ENCODE peak calls at places on chromosome X, in eight cellular contexts. One of them, this sample, is unnamed.

GRCh38 chrX:44570524-44570923 is 27.9 kb upstream of the FUNDC1 start:
- DNase-seq in NCI-H1105: no peak
- DNase-seq in EH: no peak
- DNase-seq in NCI-H774: no peak
- DNase-seq in SW480: no peak
- DNase-seq in OCI-LY7: no peak
- DNase-seq in HTR-8/SVneo: no peak
- DNase-seq in aorta: no peak
- DNase-seq in this sample: peak

GRCh38 chrX:149851864-149852263 is 29.1 kb upstream of the MAGEA8 start:
- DNase-seq in EH: no peak
- DNase-seq in aorta: no peak
- DNase-seq in HTR-8/SVneo: no peak
- DNase-seq in SW480: no peak
- DNase-seq in NCI-H774: no peak
- DNase-seq in NCI-H1105: no peak
- DNase-seq in OCI-LY7: no peak
- DNase-seq in this sample: no peak

GRCh38 chrX:6371353-6371752 is 142.7 kb upstream of the NLGN4X start:
- DNase-seq in SW480: no peak
- DNase-seq in OCI-LY7: no peak
- DNase-seq in NCI-H1105: no peak
- DNase-seq in NCI-H774: no peak
- DNase-seq in HTR-8/SVneo: no peak
- DNase-seq in aorta: no peak
- DNase-seq in EH: no peak
- DNase-seq in this sample: no peak

GRCh38 chrX:27008486-27008885 is 454.7 kb downstream of the PPP4R3C start:
- DNase-seq in NCI-H774: no peak
- DNase-seq in aorta: no peak
- DNase-seq in OCI-LY7: no peak
- DNase-seq in EH: no peak
- DNase-seq in HTR-8/SVneo: no peak
- DNase-seq in SW480: no peak
- DNase-seq in NCI-H1105: no peak
- DNase-seq in this sample: no peak

GRCh38 chrX:71177327-71177726 is 32.7 kb downstream of the NLGN3 start:
- DNase-seq in NCI-H774: no peak
- DNase-seq in NCI-H1105: no peak
- DNase-seq in SW480: no peak
- DNase-seq in HTR-8/SVneo: no peak
- DNase-seq in aorta: no peak
- DNase-seq in EH: peak
- DNase-seq in OCI-LY7: no peak
- DNase-seq in this sample: no peak

GRCh38 chrX:24574743-24575142 is 72.4 kb downstream of the PCYT1B start:
- DNase-seq in SW480: no peak
- DNase-seq in NCI-H1105: no peak
- DNase-seq in NCI-H774: no peak
- DNase-seq in aorta: no peak
- DNase-seq in OCI-LY7: no peak
- DNase-seq in HTR-8/SVneo: no peak
- DNase-seq in EH: no peak
- DNase-seq in this sample: no peak

GRCh38 chrX:70434914-70435586 is 9.6 kb upstream of the DLG3 start:
- DNase-seq in NCI-H774: no peak
- DNase-seq in SW480: no peak
- DNase-seq in aorta: peak
- DNase-seq in HTR-8/SVneo: peak
- DNase-seq in NCI-H1105: no peak
- DNase-seq in EH: peak
- DNase-seq in OCI-LY7: no peak
- DNase-seq in this sample: peak

GRCh38 chrX:16917120-16917519 is 29.3 kb upstream of the REPS2 start:
- DNase-seq in NCI-H774: no peak
- DNase-seq in OCI-LY7: no peak
- DNase-seq in HTR-8/SVneo: no peak
- DNase-seq in aorta: no peak
- DNase-seq in SW480: no peak
- DNase-seq in NCI-H1105: no peak
- DNase-seq in EH: no peak
- DNase-seq in this sample: no peak

GRCh38 chrX:42720209-42720608 is 57.8 kb downstream of the PPP1R2C start:
- DNase-seq in NCI-H1105: no peak
- DNase-seq in EH: no peak
- DNase-seq in OCI-LY7: peak
- DNase-seq in aorta: no peak
- DNase-seq in SW480: no peak
- DNase-seq in NCI-H774: no peak
- DNase-seq in HTR-8/SVneo: no peak
- DNase-seq in this sample: no peak

GRCh38 chrX:14899607-14900006 is 26.4 kb downstream of the MOSPD2 start:
- DNase-seq in EH: peak
- DNase-seq in NCI-H774: no peak
- DNase-seq in SW480: peak
- DNase-seq in aorta: no peak
- DNase-seq in OCI-LY7: no peak
- DNase-seq in NCI-H1105: no peak
- DNase-seq in HTR-8/SVneo: peak
- DNase-seq in this sample: peak

GRCh38 chrX:72381439-72382198 is 75.9 kb upstream of the CITED1 start:
- DNase-seq in NCI-H1105: no peak
- DNase-seq in aorta: no peak
- DNase-seq in OCI-LY7: no peak
- DNase-seq in NCI-H774: peak
- DNase-seq in EH: no peak
- DNase-seq in HTR-8/SVneo: no peak
- DNase-seq in SW480: no peak
- DNase-seq in this sample: peak

GRCh38 chrX:123962006-123962485 is 540 bp downstream of the STAG2 start:
- DNase-seq in aorta: no peak
- DNase-seq in NCI-H1105: no peak
- DNase-seq in HTR-8/SVneo: no peak
- DNase-seq in SW480: peak
- DNase-seq in EH: no peak
- DNase-seq in NCI-H774: no peak
- DNase-seq in OCI-LY7: peak
- DNase-seq in this sample: peak

GRCh38 chrX:276588-277171 is 4.5 kb upstream of the PLCXD1 start:
- DNase-seq in EH: peak
- DNase-seq in OCI-LY7: no peak
- DNase-seq in SW480: peak
- DNase-seq in NCI-H1105: no peak
- DNase-seq in aorta: peak
- DNase-seq in HTR-8/SVneo: no peak
- DNase-seq in NCI-H774: no peak
- DNase-seq in this sample: peak

GRCh38 chrX:102560423-102561068 is 38.8 kb upstream of the ARMCX5 start:
- DNase-seq in aorta: no peak
- DNase-seq in EH: no peak
- DNase-seq in NCI-H1105: no peak
- DNase-seq in HTR-8/SVneo: no peak
- DNase-seq in OCI-LY7: no peak
- DNase-seq in NCI-H774: no peak
- DNase-seq in SW480: no peak
- DNase-seq in this sample: no peak

GRCh38 chrX:113743069-113743468 is 840.8 kb upstream of the HTR2C start:
- DNase-seq in NCI-H774: no peak
- DNase-seq in aorta: no peak
- DNase-seq in SW480: no peak
- DNase-seq in OCI-LY7: peak
- DNase-seq in EH: no peak
- DNase-seq in NCI-H1105: no peak
- DNase-seq in HTR-8/SVneo: no peak
- DNase-seq in this sample: no peak

GRCh38 chrX:19647731-19648588 is 132.7 kb upstream of the MAP3K15 start:
- DNase-seq in NCI-H1105: no peak
- DNase-seq in NCI-H774: no peak
- DNase-seq in HTR-8/SVneo: no peak
- DNase-seq in OCI-LY7: no peak
- DNase-seq in SW480: no peak
- DNase-seq in EH: peak
- DNase-seq in aorta: no peak
- DNase-seq in this sample: no peak

GRCh38 chrX:155747520-155747919 is 133.6 kb upstream of the VAMP7 start:
- DNase-seq in SW480: no peak
- DNase-seq in OCI-LY7: no peak
- DNase-seq in NCI-H1105: peak
- DNase-seq in NCI-H774: no peak
- DNase-seq in EH: no peak
- DNase-seq in HTR-8/SVneo: no peak
- DNase-seq in aorta: peak
- DNase-seq in this sample: peak

GRCh38 chrX:96837808-96838207 is 45.9 kb upstream of the RPA4 start:
- DNase-seq in OCI-LY7: no peak
- DNase-seq in aorta: no peak
- DNase-seq in HTR-8/SVneo: no peak
- DNase-seq in EH: peak
- DNase-seq in NCI-H774: no peak
- DNase-seq in NCI-H1105: no peak
- DNase-seq in SW480: no peak
- DNase-seq in this sample: no peak

GRCh38 chrX:33211356-33212254 is at the start of gene DMD:
- DNase-seq in EH: no peak
- DNase-seq in HTR-8/SVneo: peak
- DNase-seq in NCI-H1105: no peak
- DNase-seq in OCI-LY7: no peak
- DNase-seq in SW480: peak
- DNase-seq in NCI-H774: no peak
- DNase-seq in aorta: peak
- DNase-seq in this sample: peak

GRCh38 chrX:97629597-97629985 is 745.9 kb downstream of the RPA4 start:
- DNase-seq in NCI-H774: no peak
- DNase-seq in OCI-LY7: no peak
- DNase-seq in SW480: no peak
- DNase-seq in HTR-8/SVneo: no peak
- DNase-seq in NCI-H1105: no peak
- DNase-seq in aorta: no peak
- DNase-seq in EH: no peak
- DNase-seq in this sample: no peak

GRCh38 chrX:52422884-52423283 is 54.1 kb downstream of the XAGE2 start:
- DNase-seq in OCI-LY7: no peak
- DNase-seq in aorta: no peak
- DNase-seq in NCI-H1105: no peak
- DNase-seq in SW480: no peak
- DNase-seq in HTR-8/SVneo: peak
- DNase-seq in NCI-H774: no peak
- DNase-seq in EH: peak
- DNase-seq in this sample: no peak

GRCh38 chrX:104913348-104913747 is 307.1 kb downstream of the TEX13A start:
- DNase-seq in SW480: peak
- DNase-seq in NCI-H1105: peak
- DNase-seq in OCI-LY7: peak
- DNase-seq in HTR-8/SVneo: no peak
- DNase-seq in EH: no peak
- DNase-seq in NCI-H774: no peak
- DNase-seq in aorta: no peak
- DNase-seq in this sample: peak

GRCh38 chrX:13855689-13856425 is 39.0 kb upstream of the GPM6B start:
- DNase-seq in NCI-H1105: no peak
- DNase-seq in OCI-LY7: no peak
- DNase-seq in SW480: no peak
- DNase-seq in NCI-H774: no peak
- DNase-seq in aorta: no peak
- DNase-seq in HTR-8/SVneo: no peak
- DNase-seq in EH: no peak
- DNase-seq in this sample: no peak

GRCh38 chrX:57070185-57070984 is 51.0 kb downstream of the SPIN2B start:
- DNase-seq in NCI-H1105: no peak
- DNase-seq in OCI-LY7: no peak
- DNase-seq in EH: no peak
- DNase-seq in NCI-H774: no peak
- DNase-seq in SW480: no peak
- DNase-seq in HTR-8/SVneo: no peak
- DNase-seq in aorta: no peak
- DNase-seq in this sample: no peak

GRCh38 chrX:131633285-131633917 is 89.5 kb downstream of the OR13H1 start:
- DNase-seq in SW480: peak
- DNase-seq in NCI-H774: peak
- DNase-seq in NCI-H1105: peak
- DNase-seq in EH: peak
- DNase-seq in HTR-8/SVneo: peak
- DNase-seq in OCI-LY7: peak
- DNase-seq in aorta: no peak
- DNase-seq in this sample: peak

GRCh38 chrX:1933964-1934363 is 319.1 kb downstream of the ASMT start:
- DNase-seq in NCI-H1105: no peak
- DNase-seq in SW480: no peak
- DNase-seq in OCI-LY7: no peak
- DNase-seq in HTR-8/SVneo: no peak
- DNase-seq in EH: no peak
- DNase-seq in aorta: no peak
- DNase-seq in NCI-H774: no peak
- DNase-seq in this sample: no peak